ENCODE peak calls at places on chromosome 4, in four cellular contexts. Z, N, E and G are unnamed samples.

GRCh38 chr4:104938624-104939023 is 208.1 kb upstream of the TET2 start:
- DNase-seq in Z (no peak), N (no peak), E (no peak), G (no peak)

GRCh38 chr4:81790477-81790876 is 318.8 kb upstream of the RASGEF1B start:
- DNase-seq in N (no peak), E (no peak), Z (no peak), G (no peak)

GRCh38 chr4:86594559-86595425 is 677 bp downstream of the PTPN13 start:
- DNase-seq in E (peak; percentile 89), N (no peak), Z (peak; percentile 37), G (peak; percentile 93)

GRCh38 chr4:156113138-156113537 is 159.5 kb upstream of the CTSO start:
- DNase-seq in E (no peak), N (no peak), Z (no peak), G (no peak)

GRCh38 chr4:54100607-54101189 is 735 bp downstream of the GSX2 start:
- DNase-seq in N (no peak), E (no peak), Z (no peak), G (no peak)

GRCh38 chr4:23290656-23291055 is 597.9 kb downstream of the GBA3 start:
- DNase-seq in E (no peak), N (no peak), Z (no peak), G (no peak)

GRCh38 chr4:68434836-68435235 is 12.4 kb upstream of the TMPRSS11E start:
- DNase-seq in Z (no peak), N (no peak), E (no peak), G (no peak)

GRCh38 chr4:56821394-56822263 is at the start of gene SPINK2:
- DNase-seq in E (no peak), Z (peak; percentile 52), N (no peak), G (no peak)

GRCh38 chr4:157887316-157887715 is 285.5 kb downstream of the GASK1B start:
- DNase-seq in N (no peak), E (no peak), Z (no peak), G (no peak)

GRCh38 chr4:132395576-132395975 is 753.5 kb upstream of the PCDH10 start:
- DNase-seq in Z (no peak), N (no peak), E (no peak), G (no peak)

GRCh38 chr4:20305976-20306375 is 54.3 kb downstream of the SLIT2 start:
- DNase-seq in E (no peak), Z (no peak), N (no peak), G (no peak)

GRCh38 chr4:3582091-3582475 is 49.9 kb upstream of the LRPAP1 start:
- DNase-seq in Z (peak; percentile 8), E (no peak), N (no peak), G (no peak)

GRCh38 chr4:140052050-140052449 is 101.9 kb downstream of the MAML3 start:
- DNase-seq in Z (peak; percentile 48), E (no peak), N (no peak), G (no peak)

GRCh38 chr4:102493794-102494193 is 7.4 kb upstream of the NFKB1 start:
- DNase-seq in E (no peak), Z (no peak), N (no peak), G (no peak)

GRCh38 chr4:52374847-52375246 is 284.3 kb downstream of the USP46 start:
- DNase-seq in N (no peak), E (no peak), Z (no peak), G (no peak)

GRCh38 chr4:168221298-168221697 is 97.3 kb downstream of the DDX60 start:
- DNase-seq in E (peak; percentile 56), Z (no peak), N (no peak), G (peak; percentile 27)

GRCh38 chr4:142452132-142452855 is 393.8 kb downstream of the INPP4B start:
- DNase-seq in Z (no peak), N (no peak), E (no peak), G (no peak)

GRCh38 chr4:10622728-10623127 is 61.8 kb downstream of the CLNK start:
- DNase-seq in Z (no peak), N (no peak), E (no peak), G (no peak)

GRCh38 chr4:145301386-145302080 is 121.1 kb upstream of the OTUD4 start:
- DNase-seq in N (no peak), E (no peak), Z (no peak), G (no peak)

GRCh38 chr4:87516683-87517082 is 12.5 kb downstream of the SPARCL1 start:
- DNase-seq in E (no peak), Z (no peak), N (no peak), G (no peak)

GRCh38 chr4:89838005-89838404 is 1.0 kb upstream of the SNCA start:
- DNase-seq in E (no peak), N (no peak), Z (no peak), G (no peak)

GRCh38 chr4:113444386-113444785 is 317.2 kb downstream of the CAMK2D start:
- DNase-seq in Z (no peak), N (no peak), E (no peak), G (no peak)

GRCh38 chr4:18937080-18937479 is 915.5 kb upstream of the LCORL start:
- DNase-seq in Z (no peak), N (no peak), E (no peak), G (no peak)

GRCh38 chr4:24855741-24856140 is 57.1 kb downstream of the CCDC149 start:
- DNase-seq in Z (no peak), E (no peak), N (no peak), G (no peak)

GRCh38 chr4:159416073-159416472 is 313.2 kb downstream of the RAPGEF2 start:
- DNase-seq in E (no peak), N (no peak), Z (no peak), G (no peak)

GRCh38 chr4:55553442-55553841 is 6.7 kb upstream of the CLOCK start:
- DNase-seq in E (peak; percentile 32), N (peak; percentile 2), Z (peak; percentile 33), G (peak; percentile 62)

GRCh38 chr4:73650255-73650654 is 30.0 kb upstream of the RASSF6 start:
- DNase-seq in N (no peak), Z (no peak), E (no peak), G (no peak)

GRCh38 chr4:73648478-73648877 is 28.2 kb upstream of the RASSF6 start:
- DNase-seq in Z (no peak), E (no peak), N (no peak), G (no peak)

GRCh38 chr4:73653695-73654106 is 33.5 kb upstream of the RASSF6 start:
- DNase-seq in N (no peak), E (peak; percentile 35), Z (no peak), G (peak; percentile 14)
- TF ChIP-seq CTCF in N (peak; percentile 59), E (peak; percentile 38), Z (peak; percentile 56), G (peak; percentile 31)

GRCh38 chr4:42768125-42768748 is 111.3 kb upstream of the ATP8A1 start:
- DNase-seq in E (no peak), Z (no peak), N (no peak), G (no peak)
- TF ChIP-seq CTCF in E (no peak), Z (no peak), N (no peak), G (no peak)

GRCh38 chr4:4595252-4595651 is 53.4 kb upstream of the STX18 start:
- DNase-seq in N (no peak), Z (no peak), E (no peak), G (no peak)
- TF ChIP-seq CTCF in N (no peak), Z (no peak), E (peak; percentile 7), G (no peak)

GRCh38 chr4:40550900-40551546 is 78.6 kb downstream of the RBM47 start:
- DNase-seq in N (no peak), E (no peak), Z (no peak), G (peak; percentile 19)
- TF ChIP-seq CTCF in N (no peak), E (peak; percentile 22), Z (peak; percentile 38), G (peak; percentile 48)